ENCODE peak calls at places on chromosome 21, in seven cellular contexts. A is neural progenitor cell, K is pancreas, V is NT2/D1, M is ovary, W is colonic mucosa, L is endothelial cell of umbilical vein. E is an unnamed sample. For H3K36me3, the result is how much of the 10 kb centered on the place peaks cover.

GRCh38 chr21:15152591-15152990 is 87.8 kb upstream of the NRIP1 start:
- DNase-seq in A (no peak), L (no peak), M (no peak), K (no peak), W (no peak), V (no peak), E (no peak)

GRCh38 chr21:46651121-46651520 is 15.6 kb downstream of the PRMT2 start:
- DNase-seq in V (no peak), L (no peak), W (no peak), A (no peak), M (no peak), K (no peak), E (no peak)

GRCh38 chr21:15275615-15276228 is 210.9 kb upstream of the NRIP1 start:
- DNase-seq in W (no peak), V (no peak), L (no peak), A (no peak), K (no peak), M (no peak), E (no peak)

GRCh38 chr21:37665230-37666024 is 250.8 kb downstream of the KCNJ6 start:
- DNase-seq in L (peak), M (no peak), K (no peak), W (no peak), V (no peak), A (no peak), E (no peak)

GRCh38 chr21:46116189-46116845 is 18.4 kb downstream of the COL6A2 start:
- DNase-seq in L (no peak), W (no peak), K (peak), M (peak), A (no peak), V (no peak), E (no peak)

GRCh38 chr21:36929622-36930021 is 36.8 kb downstream of the HLCS start:
- DNase-seq in M (no peak), L (peak), W (no peak), V (no peak), A (peak), K (peak), E (no peak)

GRCh38 chr21:30354308-30355005 is 6.1 kb upstream of the KRTAP23-1 start:
- DNase-seq in L (no peak), W (no peak), A (no peak), V (no peak), M (no peak), K (no peak), E (no peak)

GRCh38 chr21:37788503-37788902 is 127.8 kb downstream of the KCNJ6 start:
- DNase-seq in V (no peak), M (no peak), A (no peak), W (no peak), K (no peak), L (no peak), E (no peak)

GRCh38 chr21:38768385-38769071 is 37.2 kb upstream of the ETS2 start:
- DNase-seq in V (no peak), W (no peak), A (no peak), M (no peak), L (no peak), K (no peak), E (peak)

GRCh38 chr21:36487641-36488307 is 7.9 kb upstream of the CLDN14 start:
- DNase-seq in L (peak), A (no peak), W (peak), K (peak), V (no peak), M (no peak), E (peak)

GRCh38 chr21:29091032-29091431 is 17.6 kb upstream of the CCT8 start:
- DNase-seq in W (no peak), A (no peak), L (peak), M (no peak), K (no peak), V (no peak), E (peak)

GRCh38 chr21:25080161-25080560 is 527.1 kb downstream of the MRPL39 start:
- DNase-seq in M (no peak), W (no peak), A (no peak), V (no peak), K (no peak), L (no peak), E (no peak)

GRCh38 chr21:45853703-45854342 is 127.7 kb upstream of the COL6A1 start:
- DNase-seq in V (no peak), A (no peak), L (no peak), M (peak), K (no peak), W (no peak), E (no peak)

GRCh38 chr21:37407719-37408455 is 41.3 kb downstream of the DYRK1A start:
- DNase-seq in A (no peak), V (no peak), M (no peak), L (no peak), K (no peak), W (no peak), E (no peak)

GRCh38 chr21:44083631-44084291 is 23.4 kb upstream of the PWP2 start:
- DNase-seq in A (no peak), M (no peak), W (peak), V (no peak), L (peak), K (no peak), E (peak)

GRCh38 chr21:44084496-44085241 is 22.5 kb upstream of the PWP2 start:
- DNase-seq in V (no peak), L (no peak), A (no peak), K (no peak), M (no peak), W (peak), E (no peak)

GRCh38 chr21:44086636-44087425 is 20.4 kb upstream of the PWP2 start:
- DNase-seq in M (no peak), K (no peak), A (no peak), L (peak), W (peak), V (no peak), E (no peak)

GRCh38 chr21:44087426-44088400 is 19.5 kb upstream of the PWP2 start:
- DNase-seq in V (no peak), W (peak), L (no peak), K (no peak), A (no peak), M (no peak), E (no peak)

GRCh38 chr21:44085491-44086321 is 21.5 kb upstream of the PWP2 start:
- DNase-seq in M (no peak), L (peak), W (peak), A (no peak), K (no peak), V (no peak), E (no peak)
- H3K36me3 ChIP-seq in M (under half), L (under half), W (under half), A (under half), K (under half), V (half or more), E (half or more)

GRCh38 chr21:33552999-33553598 is 10.3 kb downstream of the SON start:
- DNase-seq in V (no peak), L (no peak), M (no peak), K (no peak), W (no peak), A (no peak), E (no peak)

GRCh38 chr21:33549848-33550771 is 7.3 kb downstream of the SON start:
- DNase-seq in V (no peak), W (no peak), K (no peak), A (no peak), M (no peak), L (no peak), E (no peak)

GRCh38 chr21:33552093-33552998 is 9.5 kb downstream of the SON start:
- DNase-seq in A (no peak), V (no peak), L (no peak), M (no peak), W (no peak), K (no peak), E (no peak)

GRCh38 chr21:33551664-33552063 is 8.8 kb downstream of the SON start:
- DNase-seq in L (no peak), M (no peak), A (no peak), V (no peak), K (no peak), W (no peak), E (no peak)

DNA sequence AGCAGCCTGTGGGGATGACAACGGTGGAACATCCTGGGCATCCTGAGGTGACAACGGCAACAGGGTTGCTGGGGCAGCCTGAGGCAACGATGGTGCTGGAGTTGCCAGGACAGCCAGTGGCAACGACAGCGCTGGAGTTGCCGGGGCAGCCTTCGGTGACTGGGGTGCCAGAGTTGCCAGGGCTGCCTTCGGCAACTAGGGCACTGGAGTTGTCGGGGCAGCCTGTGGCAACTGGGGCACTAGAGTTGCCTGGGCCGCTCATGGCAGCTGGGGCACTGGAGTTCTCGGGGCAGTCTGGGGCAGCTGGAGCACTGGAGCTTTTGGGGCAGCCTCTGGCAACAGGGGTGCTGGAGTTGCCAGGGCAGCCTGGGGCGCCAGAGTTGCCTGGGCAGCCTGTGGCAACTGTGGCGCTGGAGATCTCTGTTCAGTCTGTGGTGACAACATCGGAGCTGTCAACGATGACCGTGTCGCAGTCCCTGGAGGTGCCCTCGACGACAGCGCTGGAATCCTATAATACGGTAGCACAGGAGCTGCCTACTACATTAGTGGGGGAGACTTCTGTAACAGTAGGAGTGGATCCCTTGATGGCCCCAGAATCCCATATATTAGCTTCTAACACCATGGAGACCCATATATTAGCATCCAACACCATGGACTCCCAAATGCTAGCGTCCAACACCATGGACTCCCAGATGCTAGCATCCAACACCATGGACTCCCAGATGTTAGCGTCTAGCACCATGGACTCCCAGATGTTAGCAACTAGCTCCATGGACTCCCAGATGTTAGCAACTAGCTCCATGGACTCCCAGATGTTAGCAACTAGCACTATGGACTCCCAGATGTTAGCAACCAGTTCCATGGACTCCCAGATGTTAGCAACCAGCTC is 8.2 kb downstream of the SON start:
- DNase-seq in A (no peak), M (no peak), V (no peak), K (no peak), L (no peak), W (no peak), E (no peak)
- H3K36me3 ChIP-seq in A (under half), M (under half), V (half or more), K (under half), L (under half), W (under half), E (half or more)

GRCh38 chr21:32350211-32350980 is 42.4 kb downstream of the URB1 start:
- DNase-seq in W (no peak), K (no peak), L (no peak), M (no peak), A (no peak), V (no peak), E (no peak)
- H3K36me3 ChIP-seq in W (under half), K (under half), L (half or more), M (under half), A (under half), V (half or more), E (half or more)

DNA sequence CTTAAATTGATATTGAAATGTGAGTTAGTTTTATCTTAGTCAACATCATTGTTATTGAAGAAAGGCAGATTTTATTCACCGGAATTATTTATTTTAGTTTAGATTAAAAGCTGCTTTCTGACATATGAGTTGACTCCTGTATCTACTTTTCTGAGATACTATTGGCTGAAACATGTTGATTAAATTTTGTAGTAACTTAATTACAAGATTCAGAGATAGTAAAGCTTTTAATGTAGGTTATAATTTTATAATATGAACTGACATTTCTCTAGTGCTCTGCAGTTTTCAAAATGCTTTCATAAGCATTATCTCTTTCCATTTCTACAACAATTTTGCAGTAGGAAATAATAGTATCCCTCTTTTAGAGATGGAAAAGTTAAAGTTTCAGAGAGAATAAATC is 616.0 kb downstream of the USP25 start:
- DNase-seq in L (no peak), V (no peak), K (no peak), M (no peak), A (no peak), W (no peak), E (no peak)
- H3K36me3 ChIP-seq in L (under half), V (under half), K (under half), M (under half), A (under half), W (under half), E (under half)

DNA sequence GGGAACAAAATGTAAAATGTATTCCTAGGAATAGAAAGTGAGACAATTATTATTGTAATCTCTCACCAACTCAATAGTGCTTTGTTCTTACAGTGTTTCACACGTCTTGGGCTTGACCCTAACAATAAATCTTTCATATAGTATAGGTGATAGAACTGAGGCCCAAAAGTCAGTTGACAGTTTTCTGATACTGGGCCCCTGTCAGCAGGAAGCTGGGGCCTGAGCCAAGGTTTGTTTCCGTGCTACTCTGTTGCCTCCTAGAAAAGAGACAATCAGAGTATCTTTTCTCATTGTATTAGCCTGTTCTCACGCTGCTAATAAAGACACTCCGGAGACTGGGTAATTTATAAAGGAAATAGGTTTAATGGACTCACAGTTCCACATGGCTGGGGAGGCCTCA is 5.0 kb downstream of the RRP1B start:
- DNase-seq in A (no peak), K (no peak), W (no peak), V (no peak), M (no peak), L (peak), E (no peak)
- H3K36me3 ChIP-seq in A (under half), K (under half), W (under half), V (half or more), M (under half), L (under half), E (under half)

DNA sequence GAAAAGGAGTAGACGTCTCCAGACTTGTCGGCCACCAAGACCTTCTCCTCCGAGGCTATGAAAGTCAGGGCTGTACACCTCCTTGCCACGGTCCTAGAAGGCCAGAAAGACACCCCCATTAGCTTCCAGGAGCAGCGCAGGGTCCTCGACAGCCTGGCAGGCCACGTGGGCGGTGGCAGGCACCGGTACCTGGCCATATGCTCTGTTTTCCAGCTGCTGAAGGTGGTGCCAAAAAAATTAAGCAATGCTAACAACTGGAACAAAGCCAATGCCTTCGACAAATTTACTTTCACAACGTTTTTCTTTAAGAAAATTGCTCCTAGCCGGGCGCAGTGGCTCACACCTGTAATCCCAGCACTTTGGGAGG is 15.9 kb downstream of the WDR4 start:
- DNase-seq in V (no peak), A (no peak), W (no peak), L (no peak), K (no peak), M (no peak), E (no peak)
- H3K36me3 ChIP-seq in V (half or more), A (under half), W (under half), L (under half), K (under half), M (under half), E (under half)

DNA sequence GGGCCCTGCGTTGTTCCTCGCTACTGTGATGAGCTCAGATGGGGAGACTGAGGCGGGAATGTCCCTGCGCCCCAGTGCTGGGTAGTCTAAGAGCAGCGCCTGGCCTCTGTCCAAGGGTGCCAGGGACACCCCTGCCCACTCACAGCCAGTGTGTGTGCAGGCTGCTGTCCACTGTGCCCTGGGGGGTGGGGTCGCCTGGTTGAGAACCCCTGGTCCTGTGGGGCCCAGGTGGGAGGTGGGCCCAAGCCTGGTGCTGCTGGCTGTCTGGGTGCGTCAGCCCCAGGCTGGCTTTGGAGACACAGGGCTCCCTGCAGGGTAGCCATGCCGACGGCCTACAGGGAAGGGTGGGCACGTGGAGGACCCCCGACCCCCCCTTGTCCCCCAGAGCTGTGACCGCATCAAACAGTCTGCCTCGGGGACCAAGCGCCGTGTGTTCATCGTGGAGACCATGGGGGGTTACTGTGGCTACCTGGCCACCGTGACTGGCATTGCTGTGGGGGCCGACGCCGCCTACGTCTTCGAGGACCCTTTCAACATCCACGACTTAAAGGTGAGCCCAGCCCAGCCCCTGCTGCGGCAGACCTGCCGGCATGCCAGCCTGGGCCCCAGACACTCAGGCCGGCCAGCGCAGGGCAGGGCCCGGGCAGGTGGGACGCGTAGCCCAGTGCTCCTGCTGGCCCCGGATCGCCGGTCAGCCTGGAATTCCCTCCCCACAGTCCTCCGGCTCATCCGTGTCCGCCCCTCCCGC is 14.9 kb downstream of the CFAP410 start:
- DNase-seq in M (no peak), K (no peak), V (no peak), A (no peak), L (no peak), W (no peak), E (no peak)
- H3K36me3 ChIP-seq in M (under half), K (under half), V (half or more), A (under half), L (under half), W (under half), E (under half)

DNA sequence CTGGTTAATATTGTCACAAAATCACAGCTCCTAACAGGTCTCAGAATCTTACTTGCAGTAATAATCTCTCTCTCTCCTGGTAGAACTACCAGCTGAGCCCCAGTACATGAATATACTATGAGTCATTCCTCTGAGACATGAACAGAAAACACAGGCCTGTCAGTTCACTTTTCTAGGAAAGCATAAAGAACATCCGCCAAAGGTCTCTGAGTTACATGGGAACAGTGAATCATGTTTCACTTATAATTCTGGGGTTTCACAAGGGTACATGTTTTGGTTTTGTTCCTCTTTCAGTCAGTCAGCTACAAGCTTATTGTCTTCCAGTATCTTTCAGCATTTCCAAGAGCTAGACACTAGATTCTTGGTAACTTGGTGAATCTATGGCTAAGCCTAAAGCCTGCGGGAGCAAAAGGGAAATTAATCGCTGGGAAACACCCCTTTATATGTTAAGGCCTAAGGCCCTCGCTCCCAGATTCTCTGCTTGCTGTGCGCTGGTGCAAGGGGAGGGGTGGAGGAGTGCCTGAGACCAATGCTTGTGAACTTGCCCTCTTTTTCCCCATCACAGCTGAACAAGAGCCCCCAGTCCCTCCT is 31.7 kb downstream of the IFNGR2 start:
- DNase-seq in W (no peak), M (no peak), L (peak), A (no peak), K (no peak), V (no peak), E (peak)
- H3K36me3 ChIP-seq in W (under half), M (under half), L (under half), A (under half), K (under half), V (half or more), E (half or more)

E was measured in brain microvascular endothelial cell.